ENCODE peak calls at places on chromosomes 3 and 15, in five cellular contexts. F is CD8-positive, alpha-beta T cell; K is ovary; G is bronchial epithelial cell; L is breast epithelium. Q is an unnamed sample.

GRCh38 chr3:19029837-19030835 is 118.2 kb upstream of the KCNH8 start:
- DNase-seq in F (no peak), K (no peak), G (peak), L (no peak), Q (no peak)

GRCh38 chr3:50623840-50624474 is 7.0 kb downstream of the MAPKAPK3 start:
- DNase-seq in F (no peak), K (no peak), G (no peak), L (no peak), Q (no peak)

GRCh38 chr3:183044547-183045229 is 54.6 kb downstream of the MCCC1 start:
- DNase-seq in F (no peak), K (no peak), G (no peak), L (no peak), Q (no peak)

GRCh38 chr15:78976691-78977090 is 31.8 kb upstream of the CTSH start:
- DNase-seq in F (no peak), K (no peak), G (no peak), L (no peak), Q (no peak)

GRCh38 chr3:119187266-119187665 is 13.9 kb downstream of the UPK1B start:
- DNase-seq in F (no peak), K (no peak), G (no peak), L (no peak), Q (no peak)

GRCh38 chr3:194058189-194058571 is 77.8 kb upstream of the HES1 start:
- DNase-seq in F (no peak), K (peak), G (peak), L (peak), Q (no peak)

GRCh38 chr15:80695099-80695910 is at the start of gene ABHD17C:
- DNase-seq in F (peak), K (peak), G (no peak), L (peak), Q (no peak)

GRCh38 chr3:125525153-125525552 is 5.2 kb upstream of the SNX4 start:
- DNase-seq in F (no peak), K (no peak), G (no peak), L (no peak), Q (no peak)

GRCh38 chr15:29126821-29127461 is 142.7 kb downstream of the NSMCE3 start:
- DNase-seq in F (no peak), K (peak), G (no peak), L (no peak), Q (no peak)

GRCh38 chr15:48424076-48424475 is 92.8 kb downstream of the DUT start:
- DNase-seq in F (no peak), K (no peak), G (peak), L (no peak), Q (no peak)

GRCh38 chr3:4501422-4501821 is 8.3 kb downstream of the ITPR1 start:
- DNase-seq in F (no peak), K (no peak), G (no peak), L (no peak), Q (no peak)

GRCh38 chr3:172077197-172077734 is 37.9 kb downstream of the FNDC3B start:
- DNase-seq in F (no peak), K (no peak), G (no peak), L (no peak), Q (no peak)

GRCh38 chr3:25044762-25045161 is 383.3 kb upstream of the RARB start:
- DNase-seq in F (no peak), K (no peak), G (no peak), L (no peak), Q (no peak)

GRCh38 chr3:194687638-194688206 is 2.0 kb downstream of the FAM43A start:
- DNase-seq in F (peak), K (peak), G (peak), L (peak), Q (no peak)

GRCh38 chr3:194135806-194136518 is at the start of gene HES1:
- DNase-seq in F (no peak), K (peak), G (peak), L (peak), Q (peak)

GRCh38 chr15:85690546-85691226 is 104.0 kb downstream of the KLHL25 start:
- DNase-seq in F (no peak), K (no peak), G (no peak), L (no peak), Q (no peak)

GRCh38 chr15:65033659-65034269 is 4.3 kb upstream of the MTFMT start:
- DNase-seq in F (no peak), K (no peak), G (peak), L (no peak), Q (no peak)

GRCh38 chr15:90531147-90531546 is 1.4 kb downstream of the CRTC3 start:
- DNase-seq in F (no peak), K (no peak), G (no peak), L (no peak), Q (no peak)

GRCh38 chr15:99452728-99453643 is 112.8 kb upstream of the MEF2A start:
- DNase-seq in F (peak), K (no peak), G (no peak), L (peak), Q (no peak)

GRCh38 chr15:89419370-89419984 is 76.9 kb downstream of the RHCG start:
- DNase-seq in F (no peak), K (peak), G (no peak), L (no peak), Q (no peak)

GRCh38 chr3:9226326-9226725 is 23.1 kb downstream of the SRGAP3 start:
- DNase-seq in F (no peak), K (no peak), G (peak), L (no peak), Q (peak)

GRCh38 chr3:43363621-43364266 is 77.4 kb downstream of the SNRK start:
- DNase-seq in F (no peak), K (peak), G (no peak), L (no peak), Q (no peak)

GRCh38 chr3:43185656-43186375 is 79.9 kb upstream of the POMGNT2 start:
- DNase-seq in F (no peak), K (no peak), G (no peak), L (no peak), Q (peak)

GRCh38 chr3:133377396-133377795 is 22.5 kb upstream of the BFSP2 start:
- DNase-seq in F (no peak), K (no peak), G (peak), L (no peak), Q (peak)

GRCh38 chr3:65758871-65759598 is 279.7 kb downstream of the MAGI1 start:
- DNase-seq in F (no peak), K (no peak), G (no peak), L (no peak), Q (no peak)

GRCh38 chr15:41493205-41493901 is at the start of gene ITPKA:
- DNase-seq in F (peak), K (peak), G (peak), L (peak), Q (no peak)

GRCh38 chr15:99076109-99076508 is 28.8 kb upstream of the SYNM start:
- DNase-seq in F (no peak), K (no peak), G (no peak), L (no peak), Q (no peak)

GRCh38 chr3:177792363-177793030 is 595.2 kb upstream of the TBL1XR1 start:
- DNase-seq in F (no peak), K (no peak), G (no peak), L (no peak), Q (no peak)

GRCh38 chr15:36469567-36469966 is 109.9 kb upstream of the CDIN1 start:
- DNase-seq in F (no peak), K (no peak), G (peak), L (no peak), Q (no peak)

GRCh38 chr15:90266061-90266431 is 574 bp downstream of the NGRN start:
- DNase-seq in F (no peak), K (no peak), G (peak), L (no peak), Q (no peak)

GRCh38 chr3:171821061-171821460 is 10.8 kb upstream of the PLD1 start:
- DNase-seq in F (no peak), K (no peak), G (no peak), L (no peak), Q (no peak)

GRCh38 chr3:21138085-21138484 is 612.9 kb downstream of the ZNF385D start:
- DNase-seq in F (no peak), K (no peak), G (no peak), L (no peak), Q (no peak)

GRCh38 chr15:71588746-71589145 is 221.6 kb upstream of the NR2E3 start:
- DNase-seq in F (no peak), K (no peak), G (peak), L (no peak), Q (no peak)

GRCh38 chr3:39378092-39378491 is 5.1 kb upstream of the SLC25A38 start:
- DNase-seq in F (peak), K (peak), G (peak), L (no peak), Q (no peak)

GRCh38 chr3:191131305-191131704 is 67.7 kb upstream of the OSTN start:
- DNase-seq in F (no peak), K (no peak), G (no peak), L (no peak), Q (no peak)

GRCh38 chr15:74170845-74171578 is 2.5 kb upstream of the ISLR start:
- DNase-seq in F (no peak), K (no peak), G (no peak), L (no peak), Q (no peak)

GRCh38 chr15:74173545-74174215 is at the start of gene ISLR:
- DNase-seq in F (no peak), K (peak), G (no peak), L (peak), Q (peak)

GRCh38 chr15:74171965-74172541 is 1.5 kb upstream of the ISLR start:
- DNase-seq in F (peak), K (no peak), G (no peak), L (no peak), Q (no peak)

GRCh38 chr15:74174216-74174965 is 881 bp downstream of the ISLR start:
- DNase-seq in F (no peak), K (peak), G (no peak), L (peak), Q (no peak)

GRCh38 chr15:74172751-74173544 is 562 bp upstream of the ISLR start:
- DNase-seq in F (no peak), K (peak), G (no peak), L (peak), Q (no peak)
- H3K4me3 ChIP-seq in F (no peak), K (peak), G (no peak), L (peak), Q (no peak)

DNA sequence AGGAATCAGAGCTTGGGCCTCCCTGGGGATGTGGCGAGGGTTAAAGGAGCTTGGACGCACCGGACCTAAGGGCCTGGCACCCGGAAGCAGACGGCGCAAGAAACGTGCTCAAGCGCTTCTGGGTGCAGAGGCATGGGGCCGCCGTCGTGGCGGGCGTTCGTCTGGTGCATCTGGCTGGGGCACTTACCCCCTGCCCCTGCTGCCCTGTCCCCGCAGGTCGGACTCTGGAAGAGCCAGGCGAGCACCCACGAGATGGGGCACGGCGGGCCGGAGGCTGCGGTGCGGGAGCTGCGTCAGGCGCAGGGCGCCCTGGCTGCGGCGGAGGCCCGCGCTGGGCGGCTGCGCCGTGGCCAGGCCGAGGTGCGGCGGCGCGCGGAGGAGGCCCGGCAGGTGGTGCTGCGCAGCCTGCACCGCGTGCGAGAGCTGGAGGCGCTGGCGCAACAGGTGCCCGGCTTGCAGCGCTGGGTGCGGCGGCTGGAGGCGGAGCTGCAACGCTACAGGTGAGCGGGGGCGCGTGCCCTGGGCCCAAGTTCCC is 2.5 kb downstream of the EFCC1 start:
- DNase-seq in F (peak), K (no peak), G (peak), L (no peak), Q (no peak)
- TF ChIP-seq CTCF in F (peak), K (no peak), G (peak), L (no peak), Q (no peak)

DNA sequence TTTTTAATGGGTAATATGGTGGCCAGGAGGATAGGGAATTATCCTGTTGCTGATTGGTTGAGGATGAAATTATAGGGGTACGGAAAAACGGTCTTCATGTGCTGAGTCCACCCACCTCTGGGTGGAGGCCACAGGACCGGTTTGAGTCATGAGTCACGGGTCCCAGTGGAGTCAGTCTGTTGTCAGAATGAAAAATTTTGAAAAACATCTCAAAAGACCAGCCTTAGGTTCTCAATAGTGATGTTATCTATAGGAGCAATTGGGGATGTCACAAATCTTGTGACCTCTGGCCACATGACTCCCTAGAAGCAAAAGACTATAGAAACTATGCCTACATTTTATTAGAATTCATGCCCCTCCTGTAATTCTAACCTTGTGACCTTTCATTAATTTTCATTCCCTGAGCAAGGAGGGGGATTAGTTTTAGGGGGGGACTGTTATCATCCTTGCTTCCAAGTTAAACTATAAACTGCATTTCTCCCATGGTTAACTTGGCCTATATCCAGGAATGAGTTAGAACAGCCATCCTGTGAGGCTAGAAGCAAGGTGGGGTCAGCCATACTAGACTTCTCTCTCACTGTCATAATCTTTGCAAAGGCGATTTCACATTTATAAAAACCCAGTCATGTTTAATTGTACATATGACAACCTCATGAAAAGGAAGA is 101.2 kb downstream of the TCF12 start:
- DNase-seq in F (no peak), K (no peak), G (no peak), L (no peak), Q (no peak)
- H3K4me3 ChIP-seq in F (no peak), K (no peak), G (no peak), L (no peak), Q (no peak)

DNA sequence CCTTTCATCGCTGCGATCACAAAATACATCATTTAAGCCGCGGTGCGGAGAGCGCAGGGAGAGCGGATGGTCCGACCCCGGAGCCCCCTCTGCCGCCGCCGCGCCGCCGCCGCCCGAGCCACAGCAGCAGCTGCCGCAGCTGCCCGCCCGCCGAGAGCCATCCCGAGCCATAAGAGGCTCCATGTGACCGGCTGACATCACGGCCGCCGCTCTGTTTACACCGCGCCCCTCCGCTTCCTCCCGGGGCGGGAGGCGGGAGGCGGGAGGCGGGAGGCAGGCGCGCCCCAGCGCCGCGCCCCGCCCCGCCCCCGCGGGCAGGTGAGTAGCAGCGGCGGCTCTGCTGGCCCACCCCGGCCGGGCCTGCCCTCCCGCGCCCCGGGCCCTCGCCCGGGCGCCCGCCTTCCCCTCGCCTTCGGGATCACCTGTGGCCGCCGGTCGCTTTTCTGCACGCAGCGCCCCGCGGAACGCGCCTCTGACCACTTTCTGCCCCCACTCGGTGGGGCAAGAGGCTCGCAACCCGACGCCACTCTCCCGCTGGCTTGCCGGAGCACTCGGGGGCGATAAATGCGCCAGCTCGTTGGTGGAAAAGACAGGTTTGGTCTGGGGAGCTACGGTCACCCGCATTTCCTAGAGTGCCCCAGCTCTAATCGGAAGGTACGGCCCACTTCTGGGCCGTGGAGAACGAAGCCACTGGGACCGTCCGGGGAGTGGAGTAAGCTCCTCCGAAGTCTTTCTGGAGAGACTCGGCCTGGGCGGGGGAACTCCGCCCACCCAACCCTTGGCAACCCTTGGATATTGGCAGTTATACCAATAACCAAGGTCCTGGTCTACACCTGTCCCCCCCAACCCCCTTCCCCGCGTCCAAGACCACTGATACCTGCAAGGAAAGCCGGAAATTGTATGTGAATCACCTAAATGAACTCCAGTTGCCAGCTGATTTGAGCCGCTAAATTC is 113.7 kb upstream of the ICE2 start:
- DNase-seq in F (peak), K (peak), G (peak), L (peak), Q (no peak)
- TF ChIP-seq CTCF in F (no peak), K (peak), G (peak), L (no peak), Q (peak)

Q was measured in AG09309.